ENCODE peak calls at places on chromosome 16, in ten cellular contexts. One of them, this sample, is unnamed.

GRCh38 chr16:87710887-87711286 is 54.9 kb downstream of the KLHDC4 start:
- DNase-seq in putamen: no peak
- DNase-seq in Calu3: no peak
- DNase-seq in AG20443: no peak
- DNase-seq in central memory CD4-positive, alpha-beta T cell: no peak
- DNase-seq in amniotic stem cell: no peak
- DNase-seq in neural crest cell: no peak
- DNase-seq in epithelial cell of prostate: no peak
- DNase-seq in body of pancreas: no peak
- DNase-seq in cardiac muscle cell: no peak
- DNase-seq in this sample: no peak

GRCh38 chr16:57600048-57600835 is 28.2 kb upstream of the ADGRG1 start:
- DNase-seq in putamen: no peak
- DNase-seq in Calu3: peak
- DNase-seq in AG20443: peak
- DNase-seq in central memory CD4-positive, alpha-beta T cell: no peak
- DNase-seq in amniotic stem cell: no peak
- DNase-seq in neural crest cell: peak
- DNase-seq in epithelial cell of prostate: no peak
- DNase-seq in body of pancreas: peak
- DNase-seq in cardiac muscle cell: peak
- DNase-seq in this sample: peak

GRCh38 chr16:10616744-10617640 is 36.6 kb upstream of the EMP2 start:
- DNase-seq in putamen: peak
- DNase-seq in Calu3: peak
- DNase-seq in AG20443: peak
- DNase-seq in central memory CD4-positive, alpha-beta T cell: no peak
- DNase-seq in amniotic stem cell: no peak
- DNase-seq in neural crest cell: peak
- DNase-seq in epithelial cell of prostate: no peak
- DNase-seq in body of pancreas: peak
- DNase-seq in cardiac muscle cell: peak
- DNase-seq in this sample: peak

GRCh38 chr16:87703835-87704375 is 61.9 kb downstream of the KLHDC4 start:
- DNase-seq in putamen: no peak
- DNase-seq in Calu3: no peak
- DNase-seq in AG20443: no peak
- DNase-seq in central memory CD4-positive, alpha-beta T cell: no peak
- DNase-seq in amniotic stem cell: no peak
- DNase-seq in neural crest cell: no peak
- DNase-seq in epithelial cell of prostate: no peak
- DNase-seq in body of pancreas: no peak
- DNase-seq in cardiac muscle cell: no peak
- DNase-seq in this sample: no peak

GRCh38 chr16:10033561-10033960 is 148.7 kb downstream of the GRIN2A start:
- DNase-seq in putamen: no peak
- DNase-seq in Calu3: no peak
- DNase-seq in AG20443: no peak
- DNase-seq in central memory CD4-positive, alpha-beta T cell: no peak
- DNase-seq in amniotic stem cell: no peak
- DNase-seq in neural crest cell: no peak
- DNase-seq in epithelial cell of prostate: no peak
- DNase-seq in body of pancreas: no peak
- DNase-seq in cardiac muscle cell: no peak
- DNase-seq in this sample: no peak

GRCh38 chr16:65601781-65602180 is 479.9 kb upstream of the CDH11 start:
- DNase-seq in putamen: no peak
- DNase-seq in Calu3: no peak
- DNase-seq in AG20443: peak
- DNase-seq in central memory CD4-positive, alpha-beta T cell: no peak
- DNase-seq in amniotic stem cell: no peak
- DNase-seq in neural crest cell: no peak
- DNase-seq in epithelial cell of prostate: no peak
- DNase-seq in body of pancreas: no peak
- DNase-seq in cardiac muscle cell: peak
- DNase-seq in this sample: no peak

GRCh38 chr16:56995136-56995805 is 5.9 kb downstream of the NLRC5 start:
- DNase-seq in putamen: no peak
- DNase-seq in Calu3: no peak
- DNase-seq in AG20443: no peak
- DNase-seq in central memory CD4-positive, alpha-beta T cell: no peak
- DNase-seq in amniotic stem cell: no peak
- DNase-seq in neural crest cell: no peak
- DNase-seq in epithelial cell of prostate: no peak
- DNase-seq in body of pancreas: no peak
- DNase-seq in cardiac muscle cell: no peak
- DNase-seq in this sample: no peak

GRCh38 chr16:84137769-84138357 is 7.1 kb downstream of the HSDL1 start:
- DNase-seq in putamen: no peak
- DNase-seq in Calu3: no peak
- DNase-seq in AG20443: no peak
- DNase-seq in central memory CD4-positive, alpha-beta T cell: no peak
- DNase-seq in amniotic stem cell: no peak
- DNase-seq in neural crest cell: no peak
- DNase-seq in epithelial cell of prostate: no peak
- DNase-seq in body of pancreas: no peak
- DNase-seq in cardiac muscle cell: no peak
- DNase-seq in this sample: no peak

GRCh38 chr16:53998024-53998810 is 288.4 kb downstream of the IRX3 start:
- DNase-seq in putamen: no peak
- DNase-seq in Calu3: no peak
- DNase-seq in AG20443: no peak
- DNase-seq in central memory CD4-positive, alpha-beta T cell: no peak
- DNase-seq in amniotic stem cell: no peak
- DNase-seq in neural crest cell: no peak
- DNase-seq in epithelial cell of prostate: no peak
- DNase-seq in body of pancreas: no peak
- DNase-seq in cardiac muscle cell: no peak
- DNase-seq in this sample: no peak

GRCh38 chr16:70522216-70523000 is 946 bp downstream of the COG4 start:
- DNase-seq in putamen: no peak
- DNase-seq in Calu3: no peak
- DNase-seq in AG20443: no peak
- DNase-seq in central memory CD4-positive, alpha-beta T cell: peak
- DNase-seq in amniotic stem cell: no peak
- DNase-seq in neural crest cell: no peak
- DNase-seq in epithelial cell of prostate: no peak
- DNase-seq in body of pancreas: no peak
- DNase-seq in cardiac muscle cell: no peak
- DNase-seq in this sample: no peak

GRCh38 chr16:2325181-2325580 is 15.3 kb downstream of the ABCA3 start:
- DNase-seq in putamen: no peak
- DNase-seq in Calu3: no peak
- DNase-seq in AG20443: peak
- DNase-seq in central memory CD4-positive, alpha-beta T cell: no peak
- DNase-seq in amniotic stem cell: no peak
- DNase-seq in neural crest cell: no peak
- DNase-seq in epithelial cell of prostate: no peak
- DNase-seq in body of pancreas: no peak
- DNase-seq in cardiac muscle cell: no peak
- DNase-seq in this sample: no peak

GRCh38 chr16:13961099-13961811 is 41.3 kb downstream of the ERCC4 start:
- DNase-seq in putamen: no peak
- DNase-seq in Calu3: no peak
- DNase-seq in AG20443: no peak
- DNase-seq in central memory CD4-positive, alpha-beta T cell: no peak
- DNase-seq in amniotic stem cell: no peak
- DNase-seq in neural crest cell: no peak
- DNase-seq in epithelial cell of prostate: no peak
- DNase-seq in body of pancreas: no peak
- DNase-seq in cardiac muscle cell: peak
- DNase-seq in this sample: no peak

GRCh38 chr16:27112093-27112811 is 45.5 kb downstream of the C16orf82 start:
- DNase-seq in putamen: no peak
- DNase-seq in Calu3: no peak
- DNase-seq in AG20443: no peak
- DNase-seq in central memory CD4-positive, alpha-beta T cell: no peak
- DNase-seq in amniotic stem cell: no peak
- DNase-seq in neural crest cell: no peak
- DNase-seq in epithelial cell of prostate: no peak
- DNase-seq in body of pancreas: no peak
- DNase-seq in cardiac muscle cell: no peak
- DNase-seq in this sample: no peak

GRCh38 chr16:3461120-3461519 is 17.6 kb downstream of the NAA60 start:
- DNase-seq in putamen: no peak
- DNase-seq in Calu3: no peak
- DNase-seq in AG20443: no peak
- DNase-seq in central memory CD4-positive, alpha-beta T cell: no peak
- DNase-seq in amniotic stem cell: no peak
- DNase-seq in neural crest cell: no peak
- DNase-seq in epithelial cell of prostate: no peak
- DNase-seq in body of pancreas: no peak
- DNase-seq in cardiac muscle cell: no peak
- DNase-seq in this sample: no peak

GRCh38 chr16:72934661-72935403 is 113.1 kb downstream of the ZFHX3 start:
- DNase-seq in putamen: no peak
- DNase-seq in Calu3: no peak
- DNase-seq in AG20443: no peak
- DNase-seq in central memory CD4-positive, alpha-beta T cell: no peak
- DNase-seq in amniotic stem cell: no peak
- DNase-seq in neural crest cell: no peak
- DNase-seq in epithelial cell of prostate: no peak
- DNase-seq in body of pancreas: no peak
- DNase-seq in cardiac muscle cell: peak
- DNase-seq in this sample: no peak

GRCh38 chr16:86573215-86573614 is 5.1 kb upstream of the FOXL1 start:
- DNase-seq in putamen: no peak
- DNase-seq in Calu3: no peak
- DNase-seq in AG20443: peak
- DNase-seq in central memory CD4-positive, alpha-beta T cell: no peak
- DNase-seq in amniotic stem cell: no peak
- DNase-seq in neural crest cell: no peak
- DNase-seq in epithelial cell of prostate: no peak
- DNase-seq in body of pancreas: no peak
- DNase-seq in cardiac muscle cell: no peak
- DNase-seq in this sample: no peak

GRCh38 chr16:1929578-1930337 is 11.5 kb upstream of the HS3ST6 start:
- DNase-seq in putamen: peak
- DNase-seq in Calu3: peak
- DNase-seq in AG20443: peak
- DNase-seq in central memory CD4-positive, alpha-beta T cell: peak
- DNase-seq in amniotic stem cell: peak
- DNase-seq in neural crest cell: peak
- DNase-seq in epithelial cell of prostate: no peak
- DNase-seq in body of pancreas: peak
- DNase-seq in cardiac muscle cell: peak
- DNase-seq in this sample: peak

GRCh38 chr16:82761236-82761635 is 134.5 kb downstream of the CDH13 start:
- DNase-seq in putamen: no peak
- DNase-seq in Calu3: no peak
- DNase-seq in AG20443: peak
- DNase-seq in central memory CD4-positive, alpha-beta T cell: no peak
- DNase-seq in amniotic stem cell: no peak
- DNase-seq in neural crest cell: no peak
- DNase-seq in epithelial cell of prostate: peak
- DNase-seq in body of pancreas: peak
- DNase-seq in cardiac muscle cell: peak
- DNase-seq in this sample: no peak

GRCh38 chr16:85286066-85286712 is 173.9 kb upstream of the CIBAR2 start:
- DNase-seq in putamen: peak
- DNase-seq in Calu3: no peak
- DNase-seq in AG20443: peak
- DNase-seq in central memory CD4-positive, alpha-beta T cell: no peak
- DNase-seq in amniotic stem cell: peak
- DNase-seq in neural crest cell: no peak
- DNase-seq in epithelial cell of prostate: no peak
- DNase-seq in body of pancreas: peak
- DNase-seq in cardiac muscle cell: peak
- DNase-seq in this sample: no peak

GRCh38 chr16:19908921-19909320 is 24.3 kb upstream of the GPRC5B start:
- DNase-seq in putamen: no peak
- DNase-seq in Calu3: no peak
- DNase-seq in AG20443: no peak
- DNase-seq in central memory CD4-positive, alpha-beta T cell: no peak
- DNase-seq in amniotic stem cell: no peak
- DNase-seq in neural crest cell: no peak
- DNase-seq in epithelial cell of prostate: no peak
- DNase-seq in body of pancreas: no peak
- DNase-seq in cardiac muscle cell: no peak
- DNase-seq in this sample: no peak